ENCODE peak calls at places on chromosomes 6 and 20, in seven cellular contexts. U is WTC11, L is HepG2, B is HCT116, X is H1, M is endothelial cell of umbilical vein, W is SK-N-SH. H is an unnamed sample.

GRCh38 chr6:37489697-37490336 is 9.9 kb downstream of the CCDC167 start:
- DNase-seq in U (no peak), L (peak; percentile 39), B (no peak), X (no peak), M (no peak), W (peak; percentile 68), H (no peak)

GRCh38 chr20:52305843-52306242 is 114.3 kb upstream of the ZFP64 start:
- DNase-seq in U (no peak), L (no peak), B (no peak), X (no peak), M (no peak), W (no peak), H (no peak)

GRCh38 chr20:63316502-63316921 is 23.5 kb downstream of the COL20A1 start:
- DNase-seq in U (no peak), L (no peak), B (no peak), X (no peak), M (no peak), W (no peak), H (no peak)

GRCh38 chr6:11514672-11515071 is 22.9 kb upstream of the TMEM170B start:
- DNase-seq in U (no peak), L (no peak), B (no peak), X (no peak), M (no peak), W (no peak), H (peak; percentile 87)

GRCh38 chr20:14582855-14583254 is 245.4 kb upstream of the FLRT3 start:
- DNase-seq in U (no peak), L (no peak), B (no peak), X (no peak), M (no peak), W (no peak), H (no peak)

GRCh38 chr6:138545621-138545980 is 46.3 kb upstream of the NHSL1 start:
- DNase-seq in U (peak; percentile 71), L (no peak), B (no peak), X (no peak), M (peak; percentile 87), W (no peak), H (no peak)

GRCh38 chr20:7327815-7328214 is 560.3 kb downstream of the BMP2 start:
- DNase-seq in U (no peak), L (no peak), B (no peak), X (no peak), M (no peak), W (no peak), H (no peak)

GRCh38 chr6:44058617-44059358 is 68.5 kb downstream of the MRPL14 start:
- DNase-seq in U (no peak), L (peak; percentile 88), B (peak; percentile 88), X (no peak), M (peak; percentile 95), W (peak; percentile 81), H (no peak)

GRCh38 chr6:79824231-79824630 is 123.1 kb downstream of the ELOVL4 start:
- DNase-seq in U (no peak), L (no peak), B (no peak), X (no peak), M (no peak), W (no peak), H (no peak)

GRCh38 chr6:128474481-128474880 is 45.9 kb downstream of the PTPRK start:
- DNase-seq in U (no peak), L (no peak), B (no peak), X (no peak), M (no peak), W (no peak), H (no peak)

GRCh38 chr6:167906899-167907298 is 80.2 kb downstream of the AFDN start:
- DNase-seq in U (no peak), L (no peak), B (no peak), X (no peak), M (peak; percentile 65), W (peak; percentile 62), H (no peak)

GRCh38 chr6:159557046-159557445 is 136.0 kb downstream of the SOD2 start:
- DNase-seq in U (no peak), L (no peak), B (no peak), X (no peak), M (no peak), W (no peak), H (no peak)

GRCh38 chr6:163164175-163164900 is 250.2 kb upstream of the QKI start:
- DNase-seq in U (no peak), L (no peak), B (no peak), X (no peak), M (no peak), W (no peak), H (no peak)

GRCh38 chr6:26490576-26490964 is 9.5 kb upstream of the BTN1A1 start:
- DNase-seq in U (no peak), L (no peak), B (no peak), X (no peak), M (no peak), W (no peak), H (no peak)

GRCh38 chr20:884983-885952 is 30.9 kb downstream of the ANGPT4 start:
- DNase-seq in U (peak; percentile 90), L (no peak), B (no peak), X (peak; percentile 91), M (peak; percentile 19), W (no peak), H (no peak)

GRCh38 chr20:48338717-48339116 is 489.1 kb downstream of the PREX1 start:
- DNase-seq in U (no peak), L (no peak), B (no peak), X (no peak), M (no peak), W (no peak), H (no peak)

GRCh38 chr20:37294262-37294981 is 5.0 kb downstream of the MANBAL start:
- DNase-seq in U (no peak), L (no peak), B (no peak), X (no peak), M (no peak), W (no peak), H (no peak)

GRCh38 chr6:13846841-13847240 is 32.5 kb upstream of the MCUR1 start:
- DNase-seq in U (peak; percentile 68), L (peak; percentile 65), B (peak; percentile 35), X (no peak), M (no peak), W (peak; percentile 53), H (no peak)

GRCh38 chr6:123519191-123519510 is 117.6 kb downstream of the TRDN start:
- DNase-seq in U (no peak), L (no peak), B (no peak), X (no peak), M (no peak), W (no peak), H (no peak)

GRCh38 chr20:4047614-4048013 is 32.3 kb upstream of the RNF24 start:
- DNase-seq in U (no peak), L (no peak), B (no peak), X (no peak), M (no peak), W (no peak), H (no peak)

GRCh38 chr6:15935661-15936060 is 193.2 kb upstream of the MYLIP start:
- DNase-seq in U (no peak), L (no peak), B (no peak), X (no peak), M (no peak), W (no peak), H (no peak)

GRCh38 chr6:11064836-11065235 is 20.7 kb upstream of the ELOVL2 start:
- DNase-seq in U (no peak), L (no peak), B (no peak), X (no peak), M (no peak), W (peak; percentile 39), H (no peak)

GRCh38 chr6:6810727-6811126 is 222.2 kb downstream of the LY86 start:
- DNase-seq in U (no peak), L (no peak), B (no peak), X (no peak), M (no peak), W (no peak), H (no peak)

GRCh38 chr6:16947461-16948159 is 154.2 kb upstream of the STMND1 start:
- DNase-seq in U (no peak), L (peak; percentile 17), B (peak; percentile 36), X (peak; percentile 13), M (peak; percentile 77), W (no peak), H (no peak)
- TF ChIP-seq MAX in U (no peak), L (no peak), B (no peak), X (no peak), M (no peak), W (peak; percentile 63), H (no peak)

DNA sequence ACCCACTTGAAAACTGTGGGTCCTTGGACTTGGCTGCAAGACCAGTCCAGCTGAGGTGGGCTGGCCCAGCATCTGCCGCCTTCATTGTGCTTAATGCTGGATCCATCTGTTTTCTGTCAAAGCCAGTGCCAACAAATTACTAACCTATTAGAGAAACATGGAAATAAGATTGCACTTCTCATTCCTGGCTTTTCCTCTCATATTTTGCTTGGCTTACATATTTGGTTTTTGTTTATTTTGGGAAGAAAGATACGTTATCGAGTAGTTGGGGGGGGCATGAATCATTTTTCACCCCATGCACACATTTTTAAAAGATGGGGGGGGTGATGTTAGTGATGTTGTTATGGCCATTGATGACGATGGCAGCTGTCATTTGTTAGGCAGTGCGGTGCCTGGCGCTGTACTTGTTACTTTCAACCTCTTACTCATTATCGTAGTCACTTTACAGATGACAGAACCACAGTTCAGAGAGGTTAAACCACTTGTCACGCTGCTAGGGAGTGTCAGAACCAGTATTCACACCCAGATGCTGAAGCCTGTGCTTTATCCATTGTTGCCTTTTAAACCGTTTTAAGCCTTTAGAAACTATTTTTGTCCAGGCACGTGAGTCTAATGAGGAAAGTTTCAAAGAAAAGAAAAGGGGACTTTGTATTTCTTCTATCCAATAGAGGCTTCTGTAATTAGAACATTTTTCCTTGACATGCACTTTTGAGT is 180.0 kb downstream of the TMEM242 start:
- DNase-seq in U (no peak), L (no peak), B (no peak), X (no peak), M (peak; percentile 91), W (peak; percentile 82), H (no peak)
- TF ChIP-seq MAX in U (no peak), L (no peak), B (no peak), X (no peak), M (no peak), W (peak; percentile 15), H (no peak)

GRCh38 chr20:23303325-23304102 is 47.1 kb upstream of the NXT1 start:
- DNase-seq in U (no peak), L (no peak), B (no peak), X (no peak), M (no peak), W (no peak), H (no peak)
- TF ChIP-seq MAX in U (no peak), L (no peak), B (no peak), X (no peak), M (no peak), W (no peak), H (no peak)

GRCh38 chr6:25298508-25298834 is 19.3 kb downstream of the CARMIL1 start:
- DNase-seq in U (no peak), L (no peak), B (no peak), X (no peak), M (no peak), W (no peak), H (no peak)

GRCh38 chr6:25296980-25297379 is 17.8 kb downstream of the CARMIL1 start:
- DNase-seq in U (no peak), L (no peak), B (no peak), X (no peak), M (no peak), W (no peak), H (no peak)

GRCh38 chr6:25295651-25296050 is 16.5 kb downstream of the CARMIL1 start:
- DNase-seq in U (no peak), L (no peak), B (no peak), X (no peak), M (no peak), W (no peak), H (no peak)

GRCh38 chr6:25296217-25296905 is 17.2 kb downstream of the CARMIL1 start:
- DNase-seq in U (no peak), L (no peak), B (no peak), X (no peak), M (no peak), W (no peak), H (no peak)

GRCh38 chr6:25297823-25298507 is 18.8 kb downstream of the CARMIL1 start:
- DNase-seq in U (no peak), L (no peak), B (no peak), X (no peak), M (no peak), W (no peak), H (no peak)
- TF ChIP-seq MAX in U (no peak), L (no peak), B (no peak), X (no peak), M (no peak), W (no peak), H (no peak)